ENCODE peak calls at places on chromosomes 2 and 18, in ten cellular contexts. U is posterior vena cava; H is heart right ventricle; P is T-helper 1 cell; R is stimulated activated naive CD4-positive, alpha-beta T cell; I is CD8-positive, alpha-beta memory T cell; K is AG04449; A is ACHN; V is stimulated activated CD8-positive, alpha-beta memory T cell treated with anti-CD3 and anti-CD28 coated beads, Interleukin-4, amount 100 ng/mL, for 4 hours; E is left cardiac atrium. Q is an unnamed sample.

GRCh38 chr2:9782197-9782719 is 61.0 kb upstream of the TAF1B start:
- DNase-seq in R (peak; percentile 59), A (peak; percentile 19), E (no peak), U (no peak), P (peak; percentile 67), H (no peak), I (peak; percentile 72), K (no peak), V (peak; percentile 21), Q (no peak)

GRCh38 chr2:15160201-15160600 is 400.9 kb downstream of the NBAS start:
- DNase-seq in I (no peak), H (no peak), A (no peak), E (no peak), U (no peak), V (no peak), R (no peak), P (no peak), K (no peak), Q (no peak)

GRCh38 chr2:212974692-212975091 is 176.7 kb downstream of the IKZF2 start:
- DNase-seq in H (no peak), A (no peak), K (no peak), R (no peak), P (no peak), V (no peak), E (no peak), I (no peak), U (no peak), Q (no peak)

GRCh38 chr2:40658917-40659316 is 207.0 kb upstream of the SLC8A1 start:
- DNase-seq in E (no peak), U (no peak), I (no peak), V (no peak), A (peak; percentile 44), R (no peak), H (no peak), P (no peak), K (no peak), Q (no peak)

GRCh38 chr2:196823750-196824149 is 14.6 kb upstream of the C2orf66 start:
- DNase-seq in R (no peak), P (no peak), V (no peak), K (peak; percentile 70), H (no peak), U (no peak), E (no peak), A (peak; percentile 75), I (no peak), Q (peak; percentile 80)

GRCh38 chr18:63788447-63789096 is 13.4 kb downstream of the SERPINB7 start:
- DNase-seq in H (no peak), K (peak; percentile 82), U (no peak), A (peak; percentile 71), E (no peak), V (peak; percentile 43), R (no peak), I (peak; percentile 1), P (no peak), Q (peak; percentile 83)

GRCh38 chr2:121348128-121348740 is 63.2 kb upstream of the TFCP2L1 start:
- DNase-seq in E (no peak), U (no peak), V (no peak), I (no peak), K (no peak), R (no peak), P (no peak), H (no peak), A (no peak), Q (no peak)

GRCh38 chr2:203022751-203023150 is 8.1 kb downstream of the NBEAL1 start:
- DNase-seq in K (no peak), A (no peak), H (no peak), E (no peak), I (no peak), U (no peak), V (no peak), P (no peak), R (no peak), Q (no peak)

GRCh38 chr2:120262761-120263428 is 10.2 kb downstream of the RALB start:
- DNase-seq in H (no peak), E (no peak), A (no peak), I (no peak), V (no peak), K (no peak), U (peak; percentile 23), P (no peak), R (no peak), Q (no peak)

GRCh38 chr2:37142546-37142945 is 14.2 kb downstream of the EIF2AK2 start:
- DNase-seq in E (no peak), V (no peak), H (no peak), U (no peak), K (no peak), I (no peak), R (no peak), P (no peak), A (no peak), Q (no peak)

GRCh38 chr2:209872675-209873074 is 101.0 kb downstream of the UNC80 start:
- DNase-seq in R (no peak), A (no peak), E (peak; percentile 33), H (peak; percentile 70), U (no peak), V (no peak), P (no peak), K (no peak), I (no peak), Q (no peak)

GRCh38 chr2:112340868-112341267 is 65.5 kb downstream of the ZC3H6 start:
- DNase-seq in K (no peak), H (no peak), V (no peak), I (no peak), R (no peak), U (no peak), P (no peak), E (no peak), A (no peak), Q (no peak)

GRCh38 chr2:188983427-188984101 is 9.4 kb downstream of the COL3A1 start:
- DNase-seq in V (no peak), A (peak; percentile 52), E (no peak), U (no peak), P (no peak), R (no peak), H (no peak), K (no peak), I (no peak), Q (no peak)

GRCh38 chr2:97908208-97908676 is 87.5 kb downstream of the TMEM131 start:
- DNase-seq in V (no peak), H (no peak), K (no peak), P (no peak), E (no peak), I (no peak), A (no peak), U (no peak), R (no peak), Q (no peak)

GRCh38 chr2:159715451-159715850 is 3.1 kb downstream of the MARCHF7 start:
- DNase-seq in A (no peak), I (no peak), P (no peak), V (no peak), U (no peak), R (no peak), H (no peak), E (no peak), K (no peak), Q (no peak)

GRCh38 chr2:230578106-230578505 is 134.5 kb upstream of the CAB39 start:
- DNase-seq in I (no peak), R (no peak), K (no peak), A (no peak), E (no peak), U (no peak), H (no peak), V (no peak), P (no peak), Q (no peak)

GRCh38 chr2:68472796-68473414 is 5.5 kb downstream of the APLF start:
- DNase-seq in E (no peak), K (no peak), R (no peak), H (no peak), P (no peak), V (no peak), A (no peak), U (no peak), I (no peak), Q (no peak)

GRCh38 chr2:230537531-230537976 is 121.6 kb downstream of the SP100 start:
- DNase-seq in R (no peak), H (no peak), K (no peak), E (no peak), P (no peak), U (no peak), V (no peak), I (no peak), A (no peak), Q (no peak)

GRCh38 chr2:43057026-43057741 is 169.2 kb downstream of the ZFP36L2 start:
- DNase-seq in H (no peak), V (no peak), R (no peak), A (no peak), I (no peak), E (no peak), P (no peak), K (no peak), U (peak; percentile 52), Q (no peak)

GRCh38 chr2:219434468-219434717 is 250 bp upstream of the SPEG start:
- DNase-seq in H (no peak), U (no peak), K (no peak), P (no peak), R (no peak), E (no peak), V (no peak), I (no peak), A (no peak), Q (no peak)

GRCh38 chr2:69667805-69668382 is 24.4 kb upstream of the AAK1 start:
- DNase-seq in V (no peak), P (no peak), H (no peak), E (no peak), R (no peak), A (no peak), U (no peak), K (no peak), I (no peak), Q (no peak)

GRCh38 chr2:6845903-6846302 is 19.8 kb downstream of the CMPK2 start:
- DNase-seq in R (no peak), A (peak; percentile 17), H (no peak), K (no peak), E (no peak), V (no peak), P (no peak), I (no peak), U (no peak), Q (no peak)

GRCh38 chr2:124289615-124290014 is 264.5 kb downstream of the CNTNAP5 start:
- DNase-seq in R (no peak), U (no peak), I (no peak), A (no peak), V (no peak), P (no peak), K (no peak), H (no peak), E (no peak), Q (no peak)

GRCh38 chr2:230441188-230441897 is 25.3 kb downstream of the SP100 start:
- DNase-seq in E (peak; percentile 42), P (peak; percentile 27), I (peak; percentile 37), K (peak; percentile 36), V (peak; percentile 30), A (no peak), H (no peak), U (no peak), R (no peak), Q (no peak)

GRCh38 chr18:56021136-56021813 is 433.3 kb upstream of the TCF4 start:
- DNase-seq in A (no peak), R (no peak), I (no peak), V (no peak), U (no peak), K (no peak), P (no peak), H (no peak), E (no peak), Q (no peak)

GRCh38 chr2:660029-660428 is 17.2 kb downstream of the TMEM18 start:
- DNase-seq in U (no peak), R (no peak), A (no peak), I (no peak), K (no peak), E (no peak), H (no peak), P (no peak), V (no peak), Q (no peak)

GRCh38 chr2:97691166-97691565 is 21.7 kb downstream of the C2orf92 start:
- DNase-seq in P (no peak), K (no peak), R (no peak), E (no peak), H (no peak), A (no peak), U (no peak), I (no peak), V (no peak), Q (no peak)

GRCh38 chr2:9191044-9191481 is 15.5 kb upstream of the ASAP2 start:
- DNase-seq in H (peak; percentile 86), I (no peak), P (no peak), E (peak; percentile 94), A (no peak), U (peak; percentile 95), R (no peak), K (peak; percentile 78), V (no peak), Q (peak; percentile 76)

Q was measured in non-pigmented ciliary epithelial cell.